ENCODE peak calls at places on chromosomes 1 and 21, in eight cellular contexts. One of them, this sample, is unnamed.

GRCh38 chr1:92081031-92081430 is 886 bp downstream of the BTBD8 start:
- DNase-seq in activated naive CD4-positive, alpha-beta T cell treated with anti-CD3 and anti-CD28 coated beads for 36 hours: no peak
- DNase-seq in DMS53: no peak
- DNase-seq in dermis microvascular lymphatic vessel endothelial cell: no peak
- DNase-seq in AML-193: no peak
- DNase-seq in aorta: no peak
- DNase-seq in KG1: no peak
- DNase-seq in CD8-positive, alpha-beta memory T cell: no peak
- DNase-seq in this sample: no peak

GRCh38 chr1:156060937-156061636 is at the start of gene RAB25:
- DNase-seq in activated naive CD4-positive, alpha-beta T cell treated with anti-CD3 and anti-CD28 coated beads for 36 hours: no peak
- DNase-seq in DMS53: peak; percentile 97
- DNase-seq in dermis microvascular lymphatic vessel endothelial cell: no peak
- DNase-seq in AML-193: no peak
- DNase-seq in aorta: no peak
- DNase-seq in KG1: no peak
- DNase-seq in CD8-positive, alpha-beta memory T cell: no peak
- DNase-seq in this sample: no peak

GRCh38 chr1:9275567-9276034 is 17.1 kb upstream of the SPSB1 start:
- DNase-seq in activated naive CD4-positive, alpha-beta T cell treated with anti-CD3 and anti-CD28 coated beads for 36 hours: peak; percentile 85
- DNase-seq in DMS53: peak; percentile 97
- DNase-seq in dermis microvascular lymphatic vessel endothelial cell: no peak
- DNase-seq in AML-193: peak; percentile 64
- DNase-seq in aorta: peak; percentile 87
- DNase-seq in KG1: peak; percentile 15
- DNase-seq in CD8-positive, alpha-beta memory T cell: peak; percentile 77
- DNase-seq in this sample: no peak

GRCh38 chr1:226600254-226600653 is 51.7 kb downstream of the STUM start:
- DNase-seq in activated naive CD4-positive, alpha-beta T cell treated with anti-CD3 and anti-CD28 coated beads for 36 hours: no peak
- DNase-seq in DMS53: no peak
- DNase-seq in dermis microvascular lymphatic vessel endothelial cell: no peak
- DNase-seq in AML-193: no peak
- DNase-seq in aorta: peak; percentile 44
- DNase-seq in KG1: no peak
- DNase-seq in CD8-positive, alpha-beta memory T cell: no peak
- DNase-seq in this sample: no peak

GRCh38 chr1:97451422-97451821 is 469.4 kb downstream of the DPYD start:
- DNase-seq in activated naive CD4-positive, alpha-beta T cell treated with anti-CD3 and anti-CD28 coated beads for 36 hours: no peak
- DNase-seq in DMS53: no peak
- DNase-seq in dermis microvascular lymphatic vessel endothelial cell: no peak
- DNase-seq in AML-193: no peak
- DNase-seq in aorta: no peak
- DNase-seq in KG1: no peak
- DNase-seq in CD8-positive, alpha-beta memory T cell: no peak
- DNase-seq in this sample: no peak

GRCh38 chr1:185694081-185694480 is 40.1 kb upstream of the HMCN1 start:
- DNase-seq in activated naive CD4-positive, alpha-beta T cell treated with anti-CD3 and anti-CD28 coated beads for 36 hours: peak; percentile 45
- DNase-seq in DMS53: no peak
- DNase-seq in dermis microvascular lymphatic vessel endothelial cell: no peak
- DNase-seq in AML-193: peak; percentile 87
- DNase-seq in aorta: no peak
- DNase-seq in KG1: peak; percentile 58
- DNase-seq in CD8-positive, alpha-beta memory T cell: no peak
- DNase-seq in this sample: peak; percentile 83

GRCh38 chr1:26404641-26405040 is 6.0 kb upstream of the LIN28A start:
- DNase-seq in activated naive CD4-positive, alpha-beta T cell treated with anti-CD3 and anti-CD28 coated beads for 36 hours: no peak
- DNase-seq in DMS53: peak; percentile 81
- DNase-seq in dermis microvascular lymphatic vessel endothelial cell: no peak
- DNase-seq in AML-193: no peak
- DNase-seq in aorta: no peak
- DNase-seq in KG1: no peak
- DNase-seq in CD8-positive, alpha-beta memory T cell: no peak
- DNase-seq in this sample: no peak

GRCh38 chr1:56780832-56781231 is 38.4 kb downstream of the FYB2 start:
- DNase-seq in activated naive CD4-positive, alpha-beta T cell treated with anti-CD3 and anti-CD28 coated beads for 36 hours: no peak
- DNase-seq in DMS53: no peak
- DNase-seq in dermis microvascular lymphatic vessel endothelial cell: no peak
- DNase-seq in AML-193: no peak
- DNase-seq in aorta: no peak
- DNase-seq in KG1: no peak
- DNase-seq in CD8-positive, alpha-beta memory T cell: no peak
- DNase-seq in this sample: no peak

GRCh38 chr1:59029366-59029765 is 245.5 kb upstream of the JUN start:
- DNase-seq in activated naive CD4-positive, alpha-beta T cell treated with anti-CD3 and anti-CD28 coated beads for 36 hours: no peak
- DNase-seq in DMS53: no peak
- DNase-seq in dermis microvascular lymphatic vessel endothelial cell: peak; percentile 53
- DNase-seq in AML-193: no peak
- DNase-seq in aorta: no peak
- DNase-seq in KG1: no peak
- DNase-seq in CD8-positive, alpha-beta memory T cell: no peak
- DNase-seq in this sample: no peak

GRCh38 chr21:46639489-46640386 is 4.3 kb downstream of the PRMT2 start:
- DNase-seq in activated naive CD4-positive, alpha-beta T cell treated with anti-CD3 and anti-CD28 coated beads for 36 hours: no peak
- DNase-seq in DMS53: peak; percentile 33
- DNase-seq in dermis microvascular lymphatic vessel endothelial cell: peak; percentile 30
- DNase-seq in AML-193: peak; percentile 53
- DNase-seq in aorta: no peak
- DNase-seq in KG1: no peak
- DNase-seq in CD8-positive, alpha-beta memory T cell: no peak
- DNase-seq in this sample: peak; percentile 49

GRCh38 chr1:221887091-221887746 is 145.3 kb upstream of the DUSP10 start:
- DNase-seq in activated naive CD4-positive, alpha-beta T cell treated with anti-CD3 and anti-CD28 coated beads for 36 hours: no peak
- DNase-seq in DMS53: peak; percentile 93
- DNase-seq in dermis microvascular lymphatic vessel endothelial cell: no peak
- DNase-seq in AML-193: no peak
- DNase-seq in aorta: peak; percentile 91
- DNase-seq in KG1: no peak
- DNase-seq in CD8-positive, alpha-beta memory T cell: no peak
- DNase-seq in this sample: no peak

GRCh38 chr1:119371800-119372199 is 3.2 kb downstream of the HAO2 start:
- DNase-seq in activated naive CD4-positive, alpha-beta T cell treated with anti-CD3 and anti-CD28 coated beads for 36 hours: no peak
- DNase-seq in DMS53: no peak
- DNase-seq in dermis microvascular lymphatic vessel endothelial cell: no peak
- DNase-seq in AML-193: no peak
- DNase-seq in aorta: no peak
- DNase-seq in KG1: no peak
- DNase-seq in CD8-positive, alpha-beta memory T cell: no peak
- DNase-seq in this sample: no peak

GRCh38 chr1:211632808-211633522 is 42.5 kb downstream of the NEK2 start:
- DNase-seq in activated naive CD4-positive, alpha-beta T cell treated with anti-CD3 and anti-CD28 coated beads for 36 hours: no peak
- DNase-seq in DMS53: no peak
- DNase-seq in dermis microvascular lymphatic vessel endothelial cell: no peak
- DNase-seq in AML-193: no peak
- DNase-seq in aorta: peak; percentile 77
- DNase-seq in KG1: no peak
- DNase-seq in CD8-positive, alpha-beta memory T cell: no peak
- DNase-seq in this sample: no peak

GRCh38 chr21:42300045-42300583 is 15.1 kb downstream of the TFF3 start:
- DNase-seq in activated naive CD4-positive, alpha-beta T cell treated with anti-CD3 and anti-CD28 coated beads for 36 hours: no peak
- DNase-seq in DMS53: no peak
- DNase-seq in dermis microvascular lymphatic vessel endothelial cell: no peak
- DNase-seq in AML-193: no peak
- DNase-seq in aorta: no peak
- DNase-seq in KG1: no peak
- DNase-seq in CD8-positive, alpha-beta memory T cell: no peak
- DNase-seq in this sample: no peak

GRCh38 chr1:204123376-204123775 is 28.5 kb downstream of the ETNK2 start:
- DNase-seq in activated naive CD4-positive, alpha-beta T cell treated with anti-CD3 and anti-CD28 coated beads for 36 hours: no peak
- DNase-seq in DMS53: peak; percentile 45
- DNase-seq in dermis microvascular lymphatic vessel endothelial cell: no peak
- DNase-seq in AML-193: peak; percentile 5
- DNase-seq in aorta: no peak
- DNase-seq in KG1: no peak
- DNase-seq in CD8-positive, alpha-beta memory T cell: no peak
- DNase-seq in this sample: no peak

GRCh38 chr1:229440821-229441537 is 7.1 kb upstream of the ACTA1 start:
- DNase-seq in activated naive CD4-positive, alpha-beta T cell treated with anti-CD3 and anti-CD28 coated beads for 36 hours: peak; percentile 44
- DNase-seq in DMS53: no peak
- DNase-seq in dermis microvascular lymphatic vessel endothelial cell: no peak
- DNase-seq in AML-193: no peak
- DNase-seq in aorta: no peak
- DNase-seq in KG1: no peak
- DNase-seq in CD8-positive, alpha-beta memory T cell: no peak
- DNase-seq in this sample: no peak

GRCh38 chr1:171590022-171590421 is 32.0 kb upstream of the MYOCOS start:
- DNase-seq in activated naive CD4-positive, alpha-beta T cell treated with anti-CD3 and anti-CD28 coated beads for 36 hours: no peak
- DNase-seq in DMS53: no peak
- DNase-seq in dermis microvascular lymphatic vessel endothelial cell: no peak
- DNase-seq in AML-193: no peak
- DNase-seq in aorta: no peak
- DNase-seq in KG1: no peak
- DNase-seq in CD8-positive, alpha-beta memory T cell: no peak
- DNase-seq in this sample: no peak

GRCh38 chr21:38468989-38469388 is 29.3 kb downstream of the ERG start:
- DNase-seq in activated naive CD4-positive, alpha-beta T cell treated with anti-CD3 and anti-CD28 coated beads for 36 hours: no peak
- DNase-seq in DMS53: peak; percentile 57
- DNase-seq in dermis microvascular lymphatic vessel endothelial cell: no peak
- DNase-seq in AML-193: no peak
- DNase-seq in aorta: no peak
- DNase-seq in KG1: no peak
- DNase-seq in CD8-positive, alpha-beta memory T cell: no peak
- DNase-seq in this sample: no peak

GRCh38 chr1:5728956-5729355 is 263.3 kb downstream of the NPHP4 start:
- DNase-seq in activated naive CD4-positive, alpha-beta T cell treated with anti-CD3 and anti-CD28 coated beads for 36 hours: no peak
- DNase-seq in DMS53: no peak
- DNase-seq in dermis microvascular lymphatic vessel endothelial cell: no peak
- DNase-seq in AML-193: no peak
- DNase-seq in aorta: no peak
- DNase-seq in KG1: no peak
- DNase-seq in CD8-positive, alpha-beta memory T cell: no peak
- DNase-seq in this sample: no peak

GRCh38 chr1:117147856-117148588 is 26.5 kb upstream of the TRIM45 start:
- DNase-seq in activated naive CD4-positive, alpha-beta T cell treated with anti-CD3 and anti-CD28 coated beads for 36 hours: no peak
- DNase-seq in DMS53: no peak
- DNase-seq in dermis microvascular lymphatic vessel endothelial cell: no peak
- DNase-seq in AML-193: no peak
- DNase-seq in aorta: no peak
- DNase-seq in KG1: no peak
- DNase-seq in CD8-positive, alpha-beta memory T cell: no peak
- DNase-seq in this sample: no peak

GRCh38 chr1:92480813-92481597 is 5.7 kb downstream of the GFI1 start:
- DNase-seq in activated naive CD4-positive, alpha-beta T cell treated with anti-CD3 and anti-CD28 coated beads for 36 hours: no peak
- DNase-seq in DMS53: no peak
- DNase-seq in dermis microvascular lymphatic vessel endothelial cell: no peak
- DNase-seq in AML-193: no peak
- DNase-seq in aorta: peak; percentile 76
- DNase-seq in KG1: no peak
- DNase-seq in CD8-positive, alpha-beta memory T cell: no peak
- DNase-seq in this sample: no peak

GRCh38 chr1:171350579-171350978 is 36.6 kb downstream of the FMO4 start:
- DNase-seq in activated naive CD4-positive, alpha-beta T cell treated with anti-CD3 and anti-CD28 coated beads for 36 hours: no peak
- DNase-seq in DMS53: no peak
- DNase-seq in dermis microvascular lymphatic vessel endothelial cell: no peak
- DNase-seq in AML-193: no peak
- DNase-seq in aorta: no peak
- DNase-seq in KG1: no peak
- DNase-seq in CD8-positive, alpha-beta memory T cell: no peak
- DNase-seq in this sample: no peak

GRCh38 chr1:44086722-44087474 is 31.7 kb upstream of the KLF17 start:
- DNase-seq in activated naive CD4-positive, alpha-beta T cell treated with anti-CD3 and anti-CD28 coated beads for 36 hours: no peak
- DNase-seq in DMS53: peak; percentile 50
- DNase-seq in dermis microvascular lymphatic vessel endothelial cell: no peak
- DNase-seq in AML-193: no peak
- DNase-seq in aorta: no peak
- DNase-seq in KG1: no peak
- DNase-seq in CD8-positive, alpha-beta memory T cell: no peak
- DNase-seq in this sample: no peak

GRCh38 chr1:231934797-231935196 is 308.2 kb downstream of the DISC1 start:
- DNase-seq in activated naive CD4-positive, alpha-beta T cell treated with anti-CD3 and anti-CD28 coated beads for 36 hours: no peak
- DNase-seq in DMS53: peak; percentile 92
- DNase-seq in dermis microvascular lymphatic vessel endothelial cell: no peak
- DNase-seq in AML-193: no peak
- DNase-seq in aorta: no peak
- DNase-seq in KG1: no peak
- DNase-seq in CD8-positive, alpha-beta memory T cell: no peak
- DNase-seq in this sample: no peak

GRCh38 chr1:205344010-205344808 is 12.5 kb downstream of the KLHDC8A start:
- DNase-seq in activated naive CD4-positive, alpha-beta T cell treated with anti-CD3 and anti-CD28 coated beads for 36 hours: peak; percentile 79
- DNase-seq in DMS53: peak; percentile 83
- DNase-seq in dermis microvascular lymphatic vessel endothelial cell: no peak
- DNase-seq in AML-193: no peak
- DNase-seq in aorta: peak; percentile 79
- DNase-seq in KG1: no peak
- DNase-seq in CD8-positive, alpha-beta memory T cell: peak; percentile 63
- DNase-seq in this sample: no peak

This sample was measured in Kasumi-1.